ENCODE peak calls at places on chromosomes 13 and 19, in nine cellular contexts. One of them, this sample, is unnamed. For H3K4me1, the result is how much of the 10 kb centered on the place peaks cover.

GRCh38 chr19:18612772-18613588 is at the start of gene TMEM59L:
- DNase-seq in thoracic aorta: no peak
- DNase-seq in adipocyte: peak
- DNase-seq in tibial artery: no peak
- DNase-seq in left ventricle myocardium inferior: no peak
- DNase-seq in OCI-LY7: no peak
- DNase-seq in A549: no peak
- DNase-seq in suprapubic skin: no peak
- DNase-seq in mucosa of descending colon: no peak
- DNase-seq in this sample: no peak

GRCh38 chr19:16949496-16950023 is 60.8 kb downstream of the F2RL3 start:
- DNase-seq in thoracic aorta: no peak
- DNase-seq in mucosa of descending colon: no peak
- DNase-seq in left ventricle myocardium inferior: no peak
- DNase-seq in suprapubic skin: peak
- DNase-seq in tibial artery: no peak
- DNase-seq in A549: no peak
- DNase-seq in OCI-LY7: no peak
- DNase-seq in adipocyte: no peak
- DNase-seq in this sample: no peak

GRCh38 chr13:101875717-101876393 is 423.4 kb downstream of the ITGBL1 start:
- DNase-seq in thoracic aorta: no peak
- DNase-seq in OCI-LY7: no peak
- DNase-seq in adipocyte: peak
- DNase-seq in tibial artery: no peak
- DNase-seq in mucosa of descending colon: no peak
- DNase-seq in suprapubic skin: no peak
- DNase-seq in left ventricle myocardium inferior: no peak
- DNase-seq in A549: no peak
- DNase-seq in this sample: no peak

GRCh38 chr13:34124912-34125311 is 307.0 kb downstream of the RFC3 start:
- DNase-seq in A549: no peak
- DNase-seq in suprapubic skin: no peak
- DNase-seq in thoracic aorta: no peak
- DNase-seq in tibial artery: no peak
- DNase-seq in OCI-LY7: no peak
- DNase-seq in left ventricle myocardium inferior: no peak
- DNase-seq in mucosa of descending colon: no peak
- DNase-seq in adipocyte: no peak
- DNase-seq in this sample: no peak

GRCh38 chr13:97116754-97117153 is 105.4 kb upstream of the MBNL2 start:
- DNase-seq in left ventricle myocardium inferior: no peak
- DNase-seq in A549: no peak
- DNase-seq in tibial artery: no peak
- DNase-seq in thoracic aorta: no peak
- DNase-seq in mucosa of descending colon: no peak
- DNase-seq in suprapubic skin: no peak
- DNase-seq in OCI-LY7: no peak
- DNase-seq in adipocyte: peak
- DNase-seq in this sample: no peak

GRCh38 chr13:94641432-94641941 is 39.8 kb downstream of the GPR180 start:
- DNase-seq in thoracic aorta: no peak
- DNase-seq in left ventricle myocardium inferior: no peak
- DNase-seq in OCI-LY7: no peak
- DNase-seq in A549: no peak
- DNase-seq in mucosa of descending colon: no peak
- DNase-seq in adipocyte: peak
- DNase-seq in tibial artery: no peak
- DNase-seq in suprapubic skin: no peak
- DNase-seq in this sample: no peak

GRCh38 chr19:5585461-5586299 is 17.9 kb upstream of the TINCR start:
- DNase-seq in A549: no peak
- DNase-seq in mucosa of descending colon: no peak
- DNase-seq in adipocyte: no peak
- DNase-seq in left ventricle myocardium inferior: no peak
- DNase-seq in suprapubic skin: no peak
- DNase-seq in OCI-LY7: no peak
- DNase-seq in thoracic aorta: no peak
- DNase-seq in tibial artery: no peak
- DNase-seq in this sample: no peak

GRCh38 chr19:54660306-54660705 is 2.5 kb upstream of the LILRB4 start:
- DNase-seq in left ventricle myocardium inferior: no peak
- DNase-seq in tibial artery: no peak
- DNase-seq in adipocyte: no peak
- DNase-seq in suprapubic skin: no peak
- DNase-seq in A549: no peak
- DNase-seq in OCI-LY7: no peak
- DNase-seq in thoracic aorta: no peak
- DNase-seq in mucosa of descending colon: no peak
- DNase-seq in this sample: no peak

GRCh38 chr13:37208052-37208451 is 102.6 kb upstream of the CSNK1A1L start:
- DNase-seq in A549: no peak
- DNase-seq in mucosa of descending colon: no peak
- DNase-seq in suprapubic skin: no peak
- DNase-seq in tibial artery: no peak
- DNase-seq in adipocyte: no peak
- DNase-seq in left ventricle myocardium inferior: no peak
- DNase-seq in OCI-LY7: no peak
- DNase-seq in thoracic aorta: no peak
- DNase-seq in this sample: no peak

GRCh38 chr13:110648848-110649421 is 33.6 kb downstream of the NAXD start:
- DNase-seq in mucosa of descending colon: no peak
- DNase-seq in OCI-LY7: no peak
- DNase-seq in A549: no peak
- DNase-seq in adipocyte: no peak
- DNase-seq in left ventricle myocardium inferior: no peak
- DNase-seq in suprapubic skin: peak
- DNase-seq in tibial artery: no peak
- DNase-seq in thoracic aorta: no peak
- DNase-seq in this sample: peak

GRCh38 chr19:56596676-56597075 is 1.6 kb downstream of the ZNF71 start:
- DNase-seq in A549: no peak
- DNase-seq in suprapubic skin: no peak
- DNase-seq in adipocyte: no peak
- DNase-seq in OCI-LY7: no peak
- DNase-seq in thoracic aorta: no peak
- DNase-seq in left ventricle myocardium inferior: no peak
- DNase-seq in mucosa of descending colon: no peak
- DNase-seq in tibial artery: no peak
- DNase-seq in this sample: no peak

GRCh38 chr13:49646688-49647087 is 18.4 kb downstream of the ARL11 start:
- DNase-seq in adipocyte: no peak
- DNase-seq in tibial artery: no peak
- DNase-seq in A549: no peak
- DNase-seq in OCI-LY7: no peak
- DNase-seq in mucosa of descending colon: no peak
- DNase-seq in thoracic aorta: no peak
- DNase-seq in suprapubic skin: no peak
- DNase-seq in left ventricle myocardium inferior: no peak
- DNase-seq in this sample: no peak

GRCh38 chr19:15173746-15174404 is 26.9 kb downstream of the NOTCH3 start:
- DNase-seq in thoracic aorta: no peak
- DNase-seq in adipocyte: no peak
- DNase-seq in A549: no peak
- DNase-seq in tibial artery: no peak
- DNase-seq in suprapubic skin: no peak
- DNase-seq in OCI-LY7: peak
- DNase-seq in mucosa of descending colon: no peak
- DNase-seq in left ventricle myocardium inferior: no peak
- DNase-seq in this sample: no peak

GRCh38 chr13:40116008-40116407 is 460.5 kb downstream of the COG6 start:
- DNase-seq in left ventricle myocardium inferior: no peak
- DNase-seq in thoracic aorta: no peak
- DNase-seq in A549: peak
- DNase-seq in mucosa of descending colon: no peak
- DNase-seq in suprapubic skin: no peak
- DNase-seq in adipocyte: no peak
- DNase-seq in tibial artery: no peak
- DNase-seq in OCI-LY7: no peak
- DNase-seq in this sample: peak

DNA sequence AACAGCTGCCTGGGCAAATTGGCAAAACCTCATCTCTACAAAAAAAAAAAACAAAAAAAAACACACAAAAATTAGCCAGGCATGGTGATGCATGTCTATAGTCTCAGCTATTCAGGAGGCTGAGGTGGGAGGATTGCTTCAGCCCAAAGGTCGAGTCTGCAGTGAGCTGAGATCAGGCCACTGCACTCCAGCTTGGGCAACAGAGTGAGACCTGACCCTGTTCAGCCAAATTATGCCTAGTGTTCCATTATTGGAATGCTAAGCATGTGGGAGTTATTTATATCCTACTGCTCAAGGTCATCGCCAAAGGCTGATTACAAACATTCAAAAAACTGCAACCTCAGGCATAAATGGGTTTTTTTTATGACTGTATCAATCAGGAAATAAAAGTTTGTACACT is 1251.0 kb upstream of the PCDH9 start:
- DNase-seq in adipocyte: no peak
- DNase-seq in tibial artery: no peak
- DNase-seq in A549: no peak
- DNase-seq in thoracic aorta: no peak
- DNase-seq in mucosa of descending colon: peak
- DNase-seq in suprapubic skin: no peak
- DNase-seq in OCI-LY7: no peak
- DNase-seq in left ventricle myocardium inferior: no peak
- DNase-seq in this sample: no peak
- H3K4me1 ChIP-seq in adipocyte: under half
- H3K4me1 ChIP-seq in tibial artery: under half
- H3K4me1 ChIP-seq in A549: under half
- H3K4me1 ChIP-seq in thoracic aorta: under half
- H3K4me1 ChIP-seq in mucosa of descending colon: under half
- H3K4me1 ChIP-seq in suprapubic skin: under half
- H3K4me1 ChIP-seq in OCI-LY7: under half
- H3K4me1 ChIP-seq in left ventricle myocardium inferior: under half
- H3K4me1 ChIP-seq in this sample: under half

DNA sequence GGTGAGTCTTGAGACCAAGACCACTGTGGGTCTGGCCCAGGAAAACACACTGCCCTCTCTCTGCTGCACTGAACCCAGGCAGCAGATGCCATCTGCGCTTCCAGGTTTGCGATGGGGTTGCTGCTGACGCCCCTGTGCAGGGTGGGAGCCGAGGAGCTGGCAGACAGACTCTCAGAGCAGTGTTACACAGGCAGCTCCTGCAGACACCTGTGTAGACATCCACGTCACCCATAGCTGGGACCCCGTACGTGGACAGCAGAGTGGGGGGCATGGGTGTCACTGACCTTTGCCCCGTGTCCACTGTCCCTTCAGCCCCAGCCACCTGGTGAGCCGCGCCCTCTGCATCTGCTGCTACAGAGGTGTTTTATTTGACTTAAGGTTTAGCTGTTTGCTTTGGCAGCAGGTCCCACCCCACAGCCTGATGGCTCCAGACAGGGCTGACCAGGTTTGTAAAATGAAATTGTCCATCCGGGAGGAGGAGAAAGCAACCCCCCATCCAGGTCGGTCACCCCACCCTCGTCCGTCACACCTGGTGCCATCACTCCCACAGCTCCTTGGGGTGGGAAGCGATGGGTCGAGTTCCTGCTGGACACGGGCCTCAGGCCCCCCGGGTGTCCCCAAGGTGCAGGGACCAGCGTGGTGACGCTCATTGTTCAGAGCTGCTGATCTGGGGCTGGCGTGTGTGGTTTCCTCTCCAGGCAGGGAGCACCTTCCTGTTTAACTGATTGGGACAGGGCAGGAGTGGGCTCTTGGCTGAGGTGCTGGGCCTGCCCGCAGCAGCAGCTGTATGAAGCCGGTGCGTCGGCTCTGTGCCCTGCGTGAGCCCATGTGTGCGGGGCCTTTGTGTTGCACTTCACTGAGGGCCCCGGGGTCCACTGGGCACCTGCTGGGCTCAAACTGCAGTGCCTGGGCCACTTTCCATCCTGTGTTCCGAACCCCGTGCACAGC is 28.4 kb downstream of the MCF2L start:
- DNase-seq in thoracic aorta: no peak
- DNase-seq in left ventricle myocardium inferior: no peak
- DNase-seq in adipocyte: no peak
- DNase-seq in A549: no peak
- DNase-seq in OCI-LY7: no peak
- DNase-seq in tibial artery: no peak
- DNase-seq in mucosa of descending colon: peak
- DNase-seq in suprapubic skin: no peak
- DNase-seq in this sample: no peak
- H3K4me3 ChIP-seq in thoracic aorta: no peak
- H3K4me3 ChIP-seq in left ventricle myocardium inferior: no peak
- H3K4me3 ChIP-seq in adipocyte: no peak
- H3K4me3 ChIP-seq in A549: no peak
- H3K4me3 ChIP-seq in OCI-LY7: no peak
- H3K4me3 ChIP-seq in tibial artery: no peak
- H3K4me3 ChIP-seq in mucosa of descending colon: no peak
- H3K4me3 ChIP-seq in suprapubic skin: no peak
- H3K4me3 ChIP-seq in this sample: no peak

GRCh38 chr19:35332817-35333216 is 3.8 kb downstream of the CD22 start:
- DNase-seq in OCI-LY7: peak
- DNase-seq in A549: no peak
- DNase-seq in left ventricle myocardium inferior: no peak
- DNase-seq in thoracic aorta: no peak
- DNase-seq in tibial artery: no peak
- DNase-seq in adipocyte: no peak
- DNase-seq in mucosa of descending colon: peak
- DNase-seq in suprapubic skin: no peak
- DNase-seq in this sample: no peak
- H3K4me1 ChIP-seq in OCI-LY7: half or more
- H3K4me1 ChIP-seq in A549: under half
- H3K4me1 ChIP-seq in left ventricle myocardium inferior: under half
- H3K4me1 ChIP-seq in thoracic aorta: under half
- H3K4me1 ChIP-seq in tibial artery: under half
- H3K4me1 ChIP-seq in adipocyte: under half
- H3K4me1 ChIP-seq in mucosa of descending colon: under half
- H3K4me1 ChIP-seq in suprapubic skin: under half
- H3K4me1 ChIP-seq in this sample: under half

GRCh38 chr13:42990991-42991891 is 800 bp downstream of the EPSTI1 start:
- DNase-seq in adipocyte: no peak
- DNase-seq in thoracic aorta: no peak
- DNase-seq in left ventricle myocardium inferior: no peak
- DNase-seq in A549: no peak
- DNase-seq in suprapubic skin: no peak
- DNase-seq in mucosa of descending colon: no peak
- DNase-seq in tibial artery: no peak
- DNase-seq in OCI-LY7: no peak
- DNase-seq in this sample: no peak

GRCh38 chr13:42990147-42990990 is 1.7 kb downstream of the EPSTI1 start:
- DNase-seq in OCI-LY7: no peak
- DNase-seq in A549: no peak
- DNase-seq in thoracic aorta: no peak
- DNase-seq in left ventricle myocardium inferior: no peak
- DNase-seq in mucosa of descending colon: no peak
- DNase-seq in adipocyte: peak
- DNase-seq in suprapubic skin: no peak
- DNase-seq in tibial artery: no peak
- DNase-seq in this sample: no peak

GRCh38 chr13:42991892-42992584 is at the start of gene EPSTI1:
- DNase-seq in OCI-LY7: peak
- DNase-seq in suprapubic skin: peak
- DNase-seq in A549: no peak
- DNase-seq in left ventricle myocardium inferior: peak
- DNase-seq in mucosa of descending colon: peak
- DNase-seq in adipocyte: peak
- DNase-seq in thoracic aorta: peak
- DNase-seq in tibial artery: peak
- DNase-seq in this sample: no peak

GRCh38 chr13:42994878-42995277 is 2.8 kb upstream of the EPSTI1 start:
- DNase-seq in tibial artery: no peak
- DNase-seq in suprapubic skin: no peak
- DNase-seq in thoracic aorta: no peak
- DNase-seq in adipocyte: no peak
- DNase-seq in left ventricle myocardium inferior: no peak
- DNase-seq in mucosa of descending colon: no peak
- DNase-seq in OCI-LY7: no peak
- DNase-seq in A549: no peak
- DNase-seq in this sample: no peak

GRCh38 chr13:42992585-42993122 is 613 bp upstream of the EPSTI1 start:
- DNase-seq in mucosa of descending colon: no peak
- DNase-seq in left ventricle myocardium inferior: no peak
- DNase-seq in tibial artery: no peak
- DNase-seq in suprapubic skin: no peak
- DNase-seq in A549: no peak
- DNase-seq in adipocyte: no peak
- DNase-seq in OCI-LY7: peak
- DNase-seq in thoracic aorta: no peak
- DNase-seq in this sample: no peak
- H3K4me3 ChIP-seq in mucosa of descending colon: peak
- H3K4me3 ChIP-seq in left ventricle myocardium inferior: peak
- H3K4me3 ChIP-seq in tibial artery: peak
- H3K4me3 ChIP-seq in suprapubic skin: peak
- H3K4me3 ChIP-seq in A549: no peak
- H3K4me3 ChIP-seq in adipocyte: peak
- H3K4me3 ChIP-seq in OCI-LY7: peak
- H3K4me3 ChIP-seq in thoracic aorta: peak
- H3K4me3 ChIP-seq in this sample: peak

This sample was measured in ascending aorta.